ENCODE peak calls at places on chromosomes 4 and X, in seven cellular contexts. B is mesendoderm, D is neuronal stem cell, U is H9, H is mesenchymal stem cell, M is trophoblast cell, R is H1. L is an unnamed sample.

GRCh38 chr4:84944952-84945351 is 21.5 kb downstream of the WDFY3 start:
- DNase-seq in B (no peak), D (no peak), U (no peak), H (peak; percentile 28), M (peak; percentile 77), R (no peak), L (peak; percentile 31)

GRCh38 chr4:41713768-41714167 is 34.8 kb downstream of the PHOX2B start:
- DNase-seq in B (no peak), D (no peak), U (no peak), H (no peak), M (no peak), R (no peak), L (no peak)

GRCh38 chr4:176805155-176805554 is 12.4 kb upstream of the VEGFC start:
- DNase-seq in B (no peak), D (no peak), U (no peak), H (peak; percentile 59), M (no peak), R (no peak), L (peak; percentile 66)

GRCh38 chrX:114451397-114451796 is 132.5 kb upstream of the HTR2C start:
- DNase-seq in B (no peak), D (no peak), U (no peak), H (no peak), M (no peak), R (no peak), L (no peak)

GRCh38 chrX:119573840-119574393 is 446 bp upstream of the UBE2A start:
- DNase-seq in B (peak; percentile 54), D (no peak), U (peak; percentile 42), H (peak; percentile 48), M (no peak), R (no peak), L (peak; percentile 20)

GRCh38 chrX:10756365-10756915 is 136.1 kb upstream of the MID1 start:
- DNase-seq in B (peak; percentile 83), D (no peak), U (no peak), H (peak; percentile 82), M (peak; percentile 47), R (no peak), L (peak; percentile 92)

GRCh38 chr4:73764513-73764912 is 24.1 kb downstream of the CXCL8 start:
- DNase-seq in B (no peak), D (no peak), U (no peak), H (no peak), M (no peak), R (no peak), L (peak; percentile 67)

GRCh38 chr4:157992038-157992706 is 180.7 kb downstream of the GASK1B start:
- DNase-seq in B (peak; percentile 55), D (peak; percentile 58), U (no peak), H (peak; percentile 75), M (peak; percentile 14), R (no peak), L (peak; percentile 77)

GRCh38 chrX:153499876-153500275 is 5.1 kb downstream of the BGN start:
- DNase-seq in B (no peak), D (no peak), U (no peak), H (no peak), M (no peak), R (no peak), L (no peak)

GRCh38 chr4:186554485-186554884 is 882 bp downstream of the MTNR1A start:
- DNase-seq in B (peak; percentile 82), D (no peak), U (peak; percentile 78), H (no peak), M (no peak), R (no peak), L (no peak)

GRCh38 chr4:57499786-57500185 is 389.6 kb upstream of the IGFBP7 start:
- DNase-seq in B (no peak), D (no peak), U (no peak), H (no peak), M (peak; percentile 63), R (no peak), L (no peak)

GRCh38 chrX:67100031-67100884 is 443.6 kb upstream of the AR start:
- DNase-seq in B (no peak), D (no peak), U (no peak), H (no peak), M (no peak), R (no peak), L (no peak)

GRCh38 chr4:78613522-78614311 is 62.1 kb downstream of the ANXA3 start:
- DNase-seq in B (no peak), D (no peak), U (no peak), H (no peak), M (no peak), R (no peak), L (no peak)

GRCh38 chrX:10676239-10676971 is 56.0 kb upstream of the MID1 start:
- DNase-seq in B (peak; percentile 50), D (peak; percentile 21), U (peak; percentile 27), H (no peak), M (no peak), R (no peak), L (no peak)

GRCh38 chr4:83040269-83040668 is 5.3 kb downstream of the COPS4 start:
- DNase-seq in B (peak; percentile 20), D (no peak), U (no peak), H (no peak), M (no peak), R (no peak), L (no peak)

GRCh38 chr4:82842593-82842992 is 44.0 kb upstream of the SCD5 start:
- DNase-seq in B (peak; percentile 48), D (no peak), U (no peak), H (peak; percentile 59), M (no peak), R (no peak), L (peak; percentile 28)

GRCh38 chr4:17286737-17287460 is 225.0 kb downstream of the QDPR start:
- DNase-seq in B (no peak), D (no peak), U (no peak), H (no peak), M (no peak), R (no peak), L (no peak)

GRCh38 chr4:89364559-89364958 is 57.0 kb upstream of the GPRIN3 start:
- DNase-seq in B (no peak), D (no peak), U (no peak), H (no peak), M (no peak), R (no peak), L (no peak)

GRCh38 chrX:115952417-115953092 is 218.0 kb upstream of the AGTR2 start:
- DNase-seq in B (peak; percentile 35), D (no peak), U (peak; percentile 42), H (no peak), M (no peak), R (no peak), L (no peak)

GRCh38 chr4:158259955-158260575 is 49.8 kb downstream of the TMEM144 start:
- DNase-seq in B (peak; percentile 14), D (peak; percentile 9), U (no peak), H (peak; percentile 38), M (no peak), R (no peak), L (peak; percentile 42)

GRCh38 chrX:153327561-153327960 is 6.0 kb upstream of the PNMA6F start:
- DNase-seq in B (no peak), D (no peak), U (no peak), H (no peak), M (no peak), R (no peak), L (no peak)

GRCh38 chr4:175633310-175633709 is 178.8 kb downstream of the GPM6A start:
- DNase-seq in B (no peak), D (no peak), U (no peak), H (no peak), M (no peak), R (no peak), L (no peak)

GRCh38 chr4:114184901-114185300 is 205.5 kb upstream of the ARSJ start:
- DNase-seq in B (no peak), D (no peak), U (no peak), H (no peak), M (no peak), R (no peak), L (no peak)

GRCh38 chr4:84892950-84893349 is 73.5 kb downstream of the WDFY3 start:
- DNase-seq in B (no peak), D (no peak), U (no peak), H (no peak), M (no peak), R (no peak), L (no peak)

DNA sequence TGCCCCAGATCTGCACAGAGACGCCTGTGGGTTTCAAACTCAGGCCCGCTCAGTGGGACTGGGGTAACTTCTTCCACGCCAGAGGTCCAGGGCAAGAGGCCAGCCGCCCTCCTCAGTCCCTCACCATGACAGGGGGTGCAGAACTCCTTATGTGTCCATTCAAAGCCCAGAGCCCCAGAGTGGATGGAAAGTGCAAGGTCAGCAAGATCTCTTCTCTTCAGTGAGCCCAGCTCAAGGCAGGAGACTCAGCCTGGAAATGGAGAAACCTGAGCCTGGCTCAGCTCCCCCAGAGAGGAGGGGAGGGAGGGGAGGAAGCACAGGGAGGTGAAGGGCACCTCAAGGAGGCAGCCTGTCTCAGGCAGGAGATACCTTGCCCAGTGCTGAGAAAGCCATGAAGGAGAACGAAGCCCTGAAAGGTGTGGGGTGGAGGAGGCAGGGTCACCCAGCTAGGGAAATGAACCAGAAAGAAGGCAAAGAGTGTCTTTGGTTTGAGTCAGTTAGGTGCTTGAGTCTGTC is 121.8 kb upstream of the PJA1 start:
- DNase-seq in B (no peak), D (no peak), U (no peak), H (no peak), M (no peak), R (no peak), L (no peak)
- H3K79me1 ChIP-seq in B (no peaks in the 10 kb centered on the region), D (no peaks in the 10 kb centered on the region), U (no peaks in the 10 kb centered on the region), H (no peaks in the 10 kb centered on the region), M (no peaks in the 10 kb centered on the region), R (no peaks in the 10 kb centered on the region), L (no peaks in the 10 kb centered on the region)

GRCh38 chr4:18923496-18924161 is 902.1 kb upstream of the LCORL start:
- DNase-seq in B (no peak), D (no peak), U (no peak), H (no peak), M (no peak), R (no peak), L (no peak)
- H3K79me1 ChIP-seq in B (no peaks in the 10 kb centered on the region), D (no peaks in the 10 kb centered on the region), U (no peaks in the 10 kb centered on the region), H (no peaks in the 10 kb centered on the region), M (no peaks in the 10 kb centered on the region), R (no peaks in the 10 kb centered on the region), L (no peaks in the 10 kb centered on the region)

DNA sequence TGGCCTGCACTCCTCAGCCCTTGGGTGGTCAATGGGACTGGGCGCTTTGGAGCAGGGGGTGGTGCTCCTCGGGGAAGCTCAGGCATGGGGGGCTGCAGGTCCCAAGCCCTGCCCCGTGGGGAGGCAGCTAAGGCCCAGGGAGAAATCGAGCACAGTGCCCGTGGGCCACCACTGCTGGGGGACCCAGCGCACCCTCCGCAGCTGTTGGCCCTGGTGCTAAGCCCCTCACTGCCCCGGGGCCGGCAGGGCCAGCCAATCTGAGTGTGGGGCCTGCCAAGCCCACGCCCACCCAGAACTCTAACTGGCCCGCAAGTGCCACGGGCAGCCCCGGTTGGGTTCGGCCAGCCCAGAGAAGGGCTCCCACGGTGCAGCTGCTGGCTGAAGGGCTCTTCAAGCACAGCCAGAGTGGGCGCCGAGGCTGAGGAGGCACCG is 30.9 kb upstream of the IL15 start:
- DNase-seq in B (no peak), D (no peak), U (no peak), H (no peak), M (no peak), R (no peak), L (no peak)
- H3K79me1 ChIP-seq in B (no peaks in the 10 kb centered on the region), D (no peaks in the 10 kb centered on the region), U (no peaks in the 10 kb centered on the region), H (no peaks in the 10 kb centered on the region), M (no peaks in the 10 kb centered on the region), R (no peaks in the 10 kb centered on the region), L (no peaks in the 10 kb centered on the region)

DNA sequence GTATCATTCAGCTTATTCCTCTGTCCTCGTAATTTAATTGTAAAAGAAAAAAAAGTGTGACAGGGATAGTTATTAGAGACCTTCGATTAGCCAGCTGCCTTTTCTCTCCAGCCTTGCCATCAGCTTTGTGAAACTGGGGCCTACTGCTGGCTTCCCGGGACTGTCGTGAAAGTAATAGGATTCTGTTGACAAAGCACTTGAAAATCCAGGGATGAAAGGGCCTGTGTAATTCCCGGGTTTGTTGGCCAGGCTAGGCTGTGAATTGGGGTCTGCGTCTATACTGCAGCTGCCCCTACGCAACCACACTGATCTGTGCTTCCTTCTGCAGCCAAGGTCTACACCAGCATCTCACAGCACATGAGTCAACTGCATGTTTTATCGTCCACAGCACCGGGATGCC is 120.4 kb upstream of the SCML1 start:
- DNase-seq in B (no peak), D (no peak), U (no peak), H (no peak), M (no peak), R (no peak), L (no peak)
- H3K79me1 ChIP-seq in B (no peaks in the 10 kb centered on the region), D (no peaks in the 10 kb centered on the region), U (no peaks in the 10 kb centered on the region), H (peaks cover 11% of the 10 kb centered on the region), M (no peaks in the 10 kb centered on the region), R (no peaks in the 10 kb centered on the region), L (no peaks in the 10 kb centered on the region)

L was measured in IMR-90.